ENCODE peak calls at places on chromosome 9, in eight cellular contexts. P is RPMI8226; R is upper lobe of right lung; H is NCI-H1417; U is naive thymus-derived CD4-positive, alpha-beta T cell; Z is left lung; M is EL; Q is AML-193. B is an unnamed sample.

GRCh38 chr9:133226219-133227171 is 17.4 kb upstream of the OBP2B start:
- DNase-seq in P (no peak), M (no peak), Q (no peak), U (no peak), Z (no peak), R (no peak), H (no peak), B (no peak)

GRCh38 chr9:137218754-137219271 is 3.2 kb downstream of the RNF208 start:
- DNase-seq in Q (no peak), H (no peak), P (no peak), M (peak; percentile 44), R (no peak), Z (no peak), U (no peak), B (peak; percentile 35)

GRCh38 chr9:117414220-117414905 is 494 bp downstream of the ASTN2 start:
- DNase-seq in P (no peak), Q (no peak), M (peak; percentile 7), U (no peak), R (peak; percentile 64), Z (peak; percentile 80), H (peak; percentile 74), B (no peak)

GRCh38 chr9:37636511-37637474 is 14.0 kb upstream of the FRMPD1 start:
- DNase-seq in R (no peak), H (no peak), Z (no peak), U (no peak), Q (no peak), P (no peak), M (no peak), B (no peak)

GRCh38 chr9:133708123-133708769 is 29.9 kb downstream of the SARDH start:
- DNase-seq in Z (peak; percentile 70), Q (no peak), U (no peak), M (no peak), R (peak; percentile 57), H (no peak), P (no peak), B (no peak)

GRCh38 chr9:18743976-18744375 is 270.0 kb downstream of the ADAMTSL1 start:
- DNase-seq in Z (no peak), H (no peak), R (no peak), P (no peak), U (no peak), M (peak; percentile 15), Q (no peak), B (no peak)

GRCh38 chr9:114914139-114914538 is 16.3 kb downstream of the TNFSF8 start:
- DNase-seq in M (no peak), H (no peak), P (peak; percentile 36), Z (no peak), U (no peak), R (no peak), Q (peak; percentile 7), B (no peak)

GRCh38 chr9:27151693-27152397 is 42.8 kb downstream of the TEK start:
- DNase-seq in U (no peak), Z (no peak), M (peak; percentile 71), Q (no peak), R (no peak), P (no peak), H (no peak), B (no peak)

GRCh38 chr9:14141736-14142135 is 172.2 kb downstream of the NFIB start:
- DNase-seq in R (no peak), P (no peak), Q (no peak), U (no peak), H (no peak), Z (no peak), M (no peak), B (no peak)

GRCh38 chr9:35570709-35571108 is 34.4 kb upstream of the TESK1 start:
- DNase-seq in U (peak; percentile 43), H (no peak), Q (no peak), R (no peak), M (no peak), P (no peak), Z (no peak), B (no peak)

GRCh38 chr9:92774274-92774673 is 9.6 kb upstream of the BICD2 start:
- DNase-seq in M (peak; percentile 85), Z (no peak), P (no peak), R (no peak), Q (no peak), H (no peak), U (no peak), B (no peak)

GRCh38 chr9:109426621-109427402 is 71.3 kb downstream of the PTPN3 start:
- DNase-seq in H (no peak), P (no peak), M (no peak), Q (no peak), Z (no peak), U (no peak), R (no peak), B (peak; percentile 24)

GRCh38 chr9:13450723-13451122 is 171.2 kb upstream of the MPDZ start:
- DNase-seq in P (no peak), Q (no peak), U (no peak), M (no peak), Z (no peak), H (no peak), R (no peak), B (peak; percentile 70)

GRCh38 chr9:110088099-110088498 is 119.9 kb downstream of the C9orf152 start:
- DNase-seq in Q (no peak), Z (no peak), U (no peak), P (no peak), H (no peak), R (no peak), M (no peak), B (no peak)

GRCh38 chr9:123329329-123329955 is 26.6 kb upstream of the CRB2 start:
- DNase-seq in R (peak; percentile 74), Q (peak; percentile 25), M (peak; percentile 36), Z (no peak), H (no peak), P (peak; percentile 96), U (no peak), B (peak; percentile 54)

GRCh38 chr9:84699897-84700395 is 30.4 kb downstream of the NTRK2 start:
- DNase-seq in P (no peak), Q (no peak), Z (no peak), M (no peak), R (no peak), H (no peak), U (no peak), B (no peak)

GRCh38 chr9:137240321-137240840 is 706 bp upstream of the TUBB4B start:
- DNase-seq in U (peak; percentile 81), Q (peak; percentile 63), R (peak; percentile 93), Z (peak; percentile 92), P (peak; percentile 92), M (peak; percentile 66), H (peak; percentile 97), B (peak; percentile 79)

GRCh38 chr9:22008662-22009562 is at the start of gene CDKN2B:
- DNase-seq in P (peak; percentile 95), H (no peak), M (peak; percentile 99), U (peak; percentile 82), R (peak; percentile 98), Z (peak; percentile 98), Q (no peak), B (peak; percentile 83)

GRCh38 chr9:29200650-29201049 is 1627.4 kb upstream of the C9orf72 start:
- DNase-seq in M (no peak), R (no peak), Z (no peak), Q (no peak), U (no peak), H (no peak), P (no peak), B (no peak)

GRCh38 chr9:81113408-81114124 is 575.8 kb downstream of the TLE1 start:
- DNase-seq in P (no peak), Z (no peak), R (no peak), M (no peak), H (peak; percentile 76), Q (peak; percentile 84), U (no peak), B (peak; percentile 100)

GRCh38 chr9:15711531-15712295 is 158.9 kb downstream of the CCDC171 start:
- DNase-seq in H (no peak), P (no peak), M (no peak), U (no peak), Q (no peak), R (no peak), Z (no peak), B (no peak)

GRCh38 chr9:93673271-93673843 is 97.0 kb downstream of the PHF2 start:
- DNase-seq in M (no peak), Q (no peak), H (no peak), Z (peak; percentile 71), U (peak; percentile 17), P (no peak), R (peak; percentile 59), B (no peak)

GRCh38 chr9:121674952-121675351 is 23.5 kb downstream of the DAB2IP start:
- DNase-seq in U (no peak), M (peak; percentile 70), R (no peak), Q (no peak), P (no peak), H (no peak), Z (no peak), B (no peak)

GRCh38 chr9:126379661-126380365 is 53.2 kb downstream of the MVB12B start:
- DNase-seq in R (no peak), Z (no peak), U (no peak), M (peak; percentile 23), P (no peak), H (no peak), Q (no peak), B (no peak)